ENCODE peak calls at places on chromosomes 7 and 10, in six cellular contexts. R is GM23338, X is uterus, K is ovary, J is PC-3, E is lung. L is an unnamed sample.

GRCh38 chr7:30196408-30196807 is 61.6 kb downstream of the MTURN start:
- DNase-seq in X (no peak), E (no peak), J (no peak), K (no peak), R (peak; percentile 28), L (no peak)

GRCh38 chr10:48735836-48736390 is 51.2 kb downstream of the WDFY4 start:
- DNase-seq in J (no peak), E (no peak), X (no peak), R (no peak), K (no peak), L (no peak)

GRCh38 chr10:77077546-77077945 is 560.1 kb downstream of the KCNMA1 start:
- DNase-seq in X (no peak), R (no peak), K (no peak), E (no peak), J (no peak), L (no peak)

GRCh38 chr7:101932053-101932452 is 114.6 kb downstream of the CUX1 start:
- DNase-seq in R (no peak), J (no peak), X (no peak), K (no peak), E (no peak), L (no peak)

GRCh38 chr10:89518876-89519842 is 16.2 kb downstream of the SLC16A12 start:
- DNase-seq in X (peak; percentile 46), E (no peak), J (peak; percentile 22), R (no peak), K (peak; percentile 27), L (no peak)

GRCh38 chr10:3666525-3667302 is 118.3 kb downstream of the KLF6 start:
- DNase-seq in K (no peak), E (peak; percentile 41), R (no peak), X (no peak), J (no peak), L (no peak)

GRCh38 chr7:90677742-90678439 is 81.8 kb downstream of the CDK14 start:
- DNase-seq in K (no peak), R (peak; percentile 16), E (no peak), J (peak; percentile 62), X (no peak), L (no peak)

GRCh38 chr10:77332256-77332655 is 305.4 kb downstream of the KCNMA1 start:
- DNase-seq in R (no peak), J (no peak), E (no peak), X (no peak), K (no peak), L (no peak)

GRCh38 chr10:95475003-95475383 is 86.2 kb downstream of the SORBS1 start:
- DNase-seq in R (no peak), J (no peak), X (no peak), E (no peak), K (no peak), L (no peak)

GRCh38 chr10:62148155-62148554 is 120.5 kb downstream of the RTKN2 start:
- DNase-seq in K (no peak), X (no peak), E (no peak), R (no peak), J (no peak), L (no peak)

GRCh38 chr10:81828251-81828650 is 46.7 kb upstream of the NRG3 start:
- DNase-seq in E (no peak), K (no peak), X (no peak), R (no peak), J (no peak), L (no peak)

GRCh38 chr7:7236041-7236440 is 53.7 kb downstream of the C1GALT1 start:
- DNase-seq in E (no peak), X (no peak), R (no peak), K (no peak), J (peak; percentile 14), L (peak; percentile 9)

GRCh38 chr7:50591098-50591479 is 25.9 kb upstream of the DDC start:
- DNase-seq in X (no peak), E (no peak), R (no peak), K (no peak), J (no peak), L (no peak)

GRCh38 chr7:106823631-106824030 is 41.5 kb upstream of the PIK3CG start:
- DNase-seq in K (no peak), X (no peak), J (peak; percentile 75), R (no peak), E (no peak), L (no peak)

GRCh38 chr7:148772297-148773089 is 73.8 kb downstream of the CUL1 start:
- DNase-seq in J (peak; percentile 92), X (no peak), E (no peak), K (no peak), R (no peak), L (peak; percentile 83)

GRCh38 chr7:2157473-2158279 is 75.1 kb downstream of the MAD1L1 start:
- DNase-seq in E (peak; percentile 87), J (peak; percentile 91), K (peak; percentile 75), X (peak; percentile 64), R (no peak), L (no peak)

GRCh38 chr7:121323515-121323914 is 5.3 kb upstream of the WNT16 start:
- DNase-seq in J (no peak), K (no peak), R (no peak), X (no peak), E (no peak), L (no peak)

GRCh38 chr7:21543528-21544302 is 876 bp downstream of the DNAH11 start:
- DNase-seq in E (no peak), K (no peak), J (peak; percentile 55), X (no peak), R (peak; percentile 55), L (peak; percentile 18)

GRCh38 chr7:6729492-6730342 is 23.0 kb upstream of the ZNF12 start:
- DNase-seq in E (peak; percentile 95), J (peak; percentile 83), K (peak; percentile 89), X (peak; percentile 91), R (peak; percentile 99), L (peak; percentile 82)

GRCh38 chr7:138549082-138549481 is 89.0 kb downstream of the TRIM24 start:
- DNase-seq in K (no peak), X (no peak), E (no peak), R (no peak), J (no peak), L (no peak)

GRCh38 chr10:8049874-8050560 is 4.5 kb upstream of the GATA3 start:
- DNase-seq in X (no peak), J (no peak), R (peak; percentile 79), E (no peak), K (no peak), L (no peak)

GRCh38 chr7:47664650-47665049 is 82.7 kb upstream of the TNS3 start:
- DNase-seq in J (no peak), R (no peak), E (no peak), K (no peak), X (no peak), L (no peak)

GRCh38 chr10:3563298-3563697 is 221.7 kb downstream of the KLF6 start:
- DNase-seq in E (no peak), R (no peak), X (no peak), J (no peak), K (no peak), L (no peak)

GRCh38 chr10:14707441-14707840 is 67.3 kb downstream of the FAM107B start:
- DNase-seq in J (no peak), X (no peak), R (peak; percentile 15), E (no peak), K (no peak), L (no peak)

GRCh38 chr10:22053048-22053447 is 49.5 kb upstream of the DNAJC1 start:
- DNase-seq in K (no peak), X (no peak), R (no peak), J (no peak), E (no peak), L (no peak)
- H3K27ac ChIP-seq in K (no peak overlapping the region), X (no peak overlapping the region), R (no peak overlapping the region), J (no peak overlapping the region), E (no peak overlapping the region), L (no peak overlapping the region)

DNA sequence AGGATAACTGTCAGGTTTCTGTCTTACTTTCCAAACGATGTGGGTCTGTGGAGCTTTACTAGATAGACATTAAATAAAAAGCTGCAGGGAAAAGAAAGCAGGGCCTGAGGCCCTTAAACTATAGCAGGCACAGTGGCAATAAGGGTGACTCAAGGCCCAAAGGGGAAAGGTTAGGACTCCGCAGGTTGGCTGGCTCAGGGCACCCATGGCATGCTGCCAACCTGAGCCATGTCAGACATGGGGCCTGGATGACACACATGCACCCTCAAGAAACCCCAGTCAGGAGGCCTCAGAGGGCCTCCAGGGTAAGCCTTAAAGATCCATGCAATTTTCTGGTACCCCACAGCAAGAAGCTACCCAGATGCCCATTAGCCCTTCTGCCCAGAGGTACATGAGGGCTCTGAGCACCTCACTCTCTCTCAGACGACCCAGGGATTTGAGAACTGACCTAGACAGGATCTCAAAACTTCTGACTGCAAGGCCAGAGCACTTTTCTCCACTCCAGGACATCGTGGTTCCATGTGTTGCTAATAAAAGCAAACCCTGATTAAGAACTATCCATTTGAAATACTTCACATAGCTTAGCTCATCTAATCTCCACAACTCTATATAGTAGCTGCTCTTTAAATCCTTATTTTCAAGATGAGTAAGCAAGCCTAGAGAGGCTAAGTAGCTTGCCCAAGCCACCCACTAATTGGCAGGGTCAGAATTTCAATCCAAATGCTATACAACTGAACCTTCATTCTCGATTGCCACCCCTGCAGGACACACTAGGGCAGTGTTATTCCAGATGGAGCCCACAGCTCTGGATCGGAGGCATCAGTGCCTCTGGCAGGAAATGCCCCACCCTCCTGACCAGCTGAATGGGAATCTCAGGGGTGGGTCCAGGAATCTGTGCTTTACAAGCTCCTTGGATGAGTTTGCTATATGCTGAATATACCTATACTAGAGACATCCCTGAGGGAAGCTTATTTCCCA is 132.5 kb upstream of the EFCAB10 start:
- DNase-seq in X (no peak), J (peak; percentile 60), E (no peak), R (no peak), K (no peak), L (peak; percentile 48)
- TF ChIP-seq CTCF in X (no peak), J (no peak), E (no peak), R (no peak), K (no peak), L (no peak)

GRCh38 chr7:96319444-96319843 is 2.5 kb downstream of the SLC25A13 start:
- DNase-seq in J (no peak), K (no peak), X (no peak), E (no peak), R (no peak), L (no peak)

GRCh38 chr7:96321670-96322372 is at the start of gene SLC25A13:
- DNase-seq in K (peak; percentile 88), E (peak; percentile 94), R (peak; percentile 89), J (peak; percentile 81), X (peak; percentile 88), L (peak; percentile 90)

GRCh38 chr7:96322373-96322695 is 436 bp upstream of the SLC25A13 start:
- DNase-seq in K (no peak), R (no peak), J (no peak), X (no peak), E (no peak), L (no peak)

GRCh38 chr7:96321041-96321669 is 743 bp downstream of the SLC25A13 start:
- DNase-seq in E (peak; percentile 86), X (peak; percentile 84), R (peak; percentile 92), K (peak; percentile 84), J (peak; percentile 85), L (peak; percentile 86)

GRCh38 chr7:96320437-96320836 is 1.5 kb downstream of the SLC25A13 start:
- DNase-seq in E (no peak), R (no peak), X (no peak), K (no peak), J (no peak), L (no peak)
- H3K27ac ChIP-seq in E (no peak overlapping the region), R (no peak overlapping the region), X (peak overlapping the region; percentile 93), K (no peak overlapping the region), J (peak overlapping the region; percentile 89), L (no peak overlapping the region)

GRCh38 chr7:154505362-154505761 is 453.2 kb downstream of the DPP6 start:
- DNase-seq in R (no peak), E (no peak), K (no peak), J (no peak), X (no peak), L (no peak)
- TF ChIP-seq CTCF in R (no peak), E (no peak), K (no peak), J (no peak), X (no peak), L (no peak)